ENCODE peak calls at places on chromosomes 13 and 19, in six cellular contexts. S, I, Q, P, Y and V are unnamed samples.

GRCh38 chr19:53158119-53158656 is 665 bp downstream of the ZNF347 start:
- DNase-seq in P (no peak), Y (no peak), I (peak; percentile 48), Q (peak; percentile 43), S (peak; percentile 28), V (peak; percentile 48)

GRCh38 chr13:50617134-50617721 is 226.3 kb downstream of the DLEU7 start:
- DNase-seq in Y (peak; percentile 91), P (no peak), Q (no peak), I (no peak), S (peak; percentile 63), V (no peak)

GRCh38 chr13:95559100-95559499 is 6.6 kb downstream of the CLDN10 start:
- DNase-seq in I (no peak), P (no peak), Y (no peak), S (no peak), Q (no peak), V (no peak)

GRCh38 chr19:45275370-45275971 is 24.4 kb downstream of the MARK4 start:
- DNase-seq in Y (no peak), Q (no peak), P (no peak), I (no peak), S (peak; percentile 41), V (no peak)

GRCh38 chr13:100130092-100130491 is 41.2 kb downstream of the PCCA start:
- DNase-seq in Y (no peak), I (no peak), S (no peak), Q (no peak), P (no peak), V (no peak)

GRCh38 chr13:59776924-59777690 is 386.6 kb downstream of the DIAPH3 start:
- DNase-seq in P (no peak), S (peak; percentile 88), Q (no peak), I (no peak), Y (peak; percentile 49), V (no peak)

GRCh38 chr19:3849092-3849491 is 19.7 kb downstream of the ZFR2 start:
- DNase-seq in I (peak; percentile 45), P (no peak), S (no peak), Y (no peak), Q (no peak), V (no peak)

GRCh38 chr19:20513179-20513934 is 52.2 kb downstream of the ZNF737 start:
- DNase-seq in I (no peak), Q (no peak), S (no peak), P (no peak), Y (no peak), V (no peak)

GRCh38 chr13:29284726-29285125 is 310.8 kb downstream of the SLC7A1 start:
- DNase-seq in Y (no peak), Q (no peak), S (no peak), P (no peak), I (no peak), V (no peak)

GRCh38 chr13:99066219-99066618 is 88.4 kb upstream of the DOCK9 start:
- DNase-seq in S (no peak), Y (no peak), I (no peak), P (no peak), Q (no peak), V (no peak)

GRCh38 chr19:56405062-56405461 is 930 bp downstream of the ZNF583 start:
- DNase-seq in Q (no peak), P (no peak), I (no peak), S (no peak), Y (no peak), V (no peak)

GRCh38 chr13:47310376-47310775 is 413.5 kb upstream of the HTR2A start:
- DNase-seq in P (no peak), Q (no peak), S (no peak), I (no peak), Y (no peak), V (no peak)